ENCODE peak calls at places on chromosomes 11 and 22, in four cellular contexts. K is RCC 7860, Q is AG08395, L is AG04450. C is an unnamed sample.

GRCh38 chr11:130418756-130419155 is 9.7 kb downstream of the ADAMTS8 start:
- DNase-seq in K (no peak), Q (peak), L (no peak), C (no peak)

GRCh38 chr11:2096001-2096918 is 42.9 kb downstream of the IGF2 start:
- DNase-seq in L (no peak), K (no peak), Q (peak), C (no peak)

GRCh38 chr22:37526376-37526775 is 7.2 kb upstream of the CARD10 start:
- DNase-seq in K (no peak), Q (peak), L (no peak), C (no peak)

GRCh38 chr22:22374163-22374562 is 129.6 kb downstream of the VPREB1 start:
- DNase-seq in K (no peak), L (no peak), Q (no peak), C (no peak)

GRCh38 chr11:62545437-62546243 is 966 bp downstream of the AHNAK start:
- DNase-seq in K (peak), Q (peak), L (peak), C (peak)

GRCh38 chr22:30219049-30219448 is 27.5 kb downstream of the LIF start:
- DNase-seq in L (no peak), Q (no peak), K (no peak), C (no peak)

GRCh38 chr11:59216654-59217640 is 4.2 kb upstream of the MPEG1 start:
- DNase-seq in L (no peak), K (no peak), Q (peak), C (no peak)

GRCh38 chr11:1225386-1226225 is 2.7 kb downstream of the MUC5B start:
- DNase-seq in L (no peak), Q (no peak), K (no peak), C (peak)

GRCh38 chr22:38712496-38713207 is 6.9 kb downstream of the GTPBP1 start:
- DNase-seq in K (no peak), L (no peak), Q (no peak), C (no peak)

GRCh38 chr11:74195828-74196227 is 24.7 kb downstream of the PPME1 start:
- DNase-seq in Q (no peak), K (no peak), L (no peak), C (no peak)

GRCh38 chr11:47324520-47324919 is 28.0 kb downstream of the MYBPC3 start:
- DNase-seq in L (no peak), Q (no peak), K (no peak), C (no peak)

GRCh38 chr22:47040486-47041145 is 278.2 kb downstream of the TBC1D22A start:
- DNase-seq in Q (no peak), K (no peak), L (no peak), C (peak)

GRCh38 chr22:22748297-22748743 is 103.9 kb downstream of the GGTLC2 start:
- DNase-seq in K (no peak), L (peak), Q (peak), C (no peak)

GRCh38 chr22:23179381-23180294 is 671 bp upstream of the BCR start:
- DNase-seq in Q (no peak), L (no peak), K (peak), C (no peak)

GRCh38 chr11:76218449-76219206 is 12.3 kb upstream of the WNT11 start:
- DNase-seq in L (no peak), Q (no peak), K (no peak), C (no peak)

GRCh38 chr11:64040684-64041267 is 5.0 kb downstream of the FLRT1 start:
- DNase-seq in L (no peak), K (no peak), Q (no peak), C (no peak)

GRCh38 chr11:34501500-34501899 is 12.1 kb downstream of the ELF5 start:
- DNase-seq in L (peak), K (peak), Q (peak), C (no peak)

C was measured in chondrocyte.